ENCODE peak calls at places on chromosomes 1 and 21, in nine cellular contexts. K is cardiac muscle cell, H is astrocyte, Z is WERI-Rb-1, F is heart left ventricle, V is GM23338, A is IMR-90, R is pancreas, X is MM.1S. S is an unnamed sample.

GRCh38 chr1:109624215-109625010 is 4.8 kb downstream of the AMPD2 start:
- DNase-seq in H (no peak), K (no peak), X (no peak), F (no peak), V (no peak), R (no peak), Z (peak), A (no peak), S (no peak)

GRCh38 chr1:201291917-201292316 is 8.6 kb downstream of the PKP1 start:
- DNase-seq in A (no peak), R (no peak), F (no peak), X (no peak), K (no peak), Z (no peak), V (no peak), H (no peak), S (no peak)

GRCh38 chr1:109796484-109797305 is 33.0 kb upstream of the EPS8L3 start:
- DNase-seq in A (peak), X (no peak), R (no peak), Z (no peak), H (no peak), K (peak), F (peak), V (no peak), S (no peak)

GRCh38 chr1:75136921-75137641 is 2.9 kb downstream of the LHX8 start:
- DNase-seq in V (peak), K (peak), Z (no peak), H (no peak), F (no peak), A (no peak), X (no peak), R (no peak), S (no peak)

GRCh38 chr1:87132664-87133000 is 196.0 kb upstream of the LMO4 start:
- DNase-seq in H (no peak), R (no peak), F (no peak), Z (no peak), X (no peak), K (no peak), V (peak), A (no peak), S (no peak)

GRCh38 chr1:168535536-168535935 is 8.3 kb downstream of the XCL2 start:
- DNase-seq in F (no peak), Z (no peak), X (peak), V (no peak), A (no peak), R (no peak), H (no peak), K (no peak), S (no peak)

GRCh38 chr21:37787456-37787855 is 128.8 kb downstream of the KCNJ6 start:
- DNase-seq in Z (no peak), A (peak), H (peak), K (peak), X (no peak), R (no peak), F (no peak), V (no peak), S (no peak)

GRCh38 chr21:46150491-46151121 is 4.8 kb downstream of the FTCD start:
- DNase-seq in K (no peak), A (no peak), F (peak), X (no peak), H (no peak), V (no peak), Z (peak), R (no peak), S (no peak)

GRCh38 chr21:33642896-33643657 is 776 bp downstream of the ITSN1 start:
- DNase-seq in K (peak), X (peak), H (peak), Z (peak), V (peak), F (peak), R (peak), A (peak), S (no peak)

GRCh38 chr1:230986976-230987375 is 8.1 kb downstream of the ARV1 start:
- DNase-seq in R (no peak), V (no peak), K (peak), A (peak), X (no peak), F (no peak), Z (no peak), H (peak), S (no peak)
- H3K27ac ChIP-seq in R (no peak), V (no peak), K (no peak), A (no peak), X (no peak), F (no peak), Z (no peak), H (no peak), S (no peak)

GRCh38 chr1:12232221-12232620 is 2.4 kb downstream of the VPS13D start:
- DNase-seq in A (no peak), R (no peak), K (no peak), X (no peak), H (no peak), F (peak), Z (no peak), V (no peak), S (no peak)
- H3K27ac ChIP-seq in A (no peak), R (no peak), K (no peak), X (no peak), H (no peak), F (no peak), Z (no peak), V (no peak), S (no peak)

DNA sequence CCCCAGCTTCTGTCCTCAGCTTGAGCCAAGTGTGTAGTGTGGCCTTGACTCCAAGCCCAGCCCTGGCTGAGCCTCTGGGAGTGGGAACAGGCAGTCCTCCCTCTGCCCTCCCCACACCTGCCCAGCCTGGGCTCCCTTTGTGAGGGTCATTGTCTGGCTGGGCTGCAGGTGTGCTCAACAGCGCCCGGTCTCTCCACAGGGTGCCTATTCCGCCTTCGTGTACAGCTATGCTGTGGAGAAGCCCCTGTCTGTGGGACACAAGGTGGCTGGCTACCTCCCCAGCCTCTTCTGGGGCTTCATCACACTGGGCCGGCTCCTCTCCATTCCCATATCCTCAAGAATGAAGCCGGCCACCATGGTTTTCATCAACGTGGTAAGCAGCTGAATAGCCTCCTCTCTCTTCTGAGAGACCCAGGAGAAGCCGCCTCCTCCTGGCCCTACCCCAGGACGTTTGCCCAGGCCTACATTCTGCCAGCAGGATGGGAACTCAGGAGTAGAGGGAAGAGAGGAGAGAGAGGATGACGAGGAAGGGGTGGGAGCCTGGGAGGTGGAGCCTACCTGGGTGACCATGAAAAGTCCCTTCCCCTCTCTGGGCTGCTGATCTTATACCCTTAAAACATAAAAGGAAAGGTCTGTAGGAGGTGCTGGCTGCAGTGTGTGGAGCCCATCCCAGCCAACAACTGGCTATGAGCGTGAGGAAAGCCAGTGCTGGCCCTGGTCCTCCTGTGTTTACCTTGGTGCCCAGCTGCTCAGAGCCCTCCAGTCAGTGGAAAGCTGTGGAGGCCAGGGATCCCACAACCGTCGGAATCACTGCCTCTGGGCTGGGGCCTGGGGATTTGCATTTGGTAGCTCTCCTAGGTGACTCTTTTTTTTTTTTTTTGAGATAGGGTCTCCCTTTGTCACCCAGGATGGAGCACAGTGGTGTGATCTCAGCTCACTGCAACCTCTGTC is 45.7 kb downstream of the ELK4 start:
- DNase-seq in Z (no peak), K (no peak), H (no peak), V (no peak), X (no peak), R (peak), A (no peak), F (no peak), S (no peak)
- H3K27ac ChIP-seq in Z (no peak), K (no peak), H (no peak), V (no peak), X (no peak), R (peak), A (no peak), F (no peak), S (no peak)

DNA sequence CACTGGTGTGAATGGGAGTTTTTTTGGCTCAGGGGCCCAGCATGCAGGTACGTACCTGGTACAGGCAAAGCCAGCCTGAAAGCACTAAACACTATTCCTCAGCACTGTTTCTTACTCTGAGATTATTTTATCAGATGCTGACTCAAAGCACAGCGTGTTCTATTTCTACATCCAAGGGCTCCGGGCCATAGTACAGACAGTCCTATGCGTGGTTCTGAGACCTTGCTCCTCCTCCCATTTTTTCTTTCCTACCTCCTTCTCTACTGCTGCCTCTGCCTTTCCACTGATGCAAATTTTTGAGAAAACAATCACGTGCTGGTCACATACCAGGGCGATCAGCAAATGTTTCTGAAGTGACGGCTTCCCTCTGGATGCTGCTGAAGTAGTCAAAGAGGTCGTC is 36.3 kb downstream of the PDPN start:
- DNase-seq in H (no peak), X (no peak), F (no peak), Z (no peak), R (no peak), A (no peak), K (peak), V (no peak), S (no peak)
- H3K27ac ChIP-seq in H (no peak), X (no peak), F (no peak), Z (no peak), R (no peak), A (no peak), K (no peak), V (no peak), S (no peak)

GRCh38 chr1:85849660-85850059 is 141.4 kb upstream of the ZNHIT6 start:
- DNase-seq in R (no peak), H (no peak), K (no peak), Z (no peak), F (no peak), X (no peak), A (no peak), V (no peak), S (no peak)
- H3K27ac ChIP-seq in R (no peak), H (peak), K (no peak), Z (no peak), F (no peak), X (no peak), A (peak), V (no peak), S (no peak)

GRCh38 chr1:7303554-7304347 is 467.3 kb upstream of the VAMP3 start:
- DNase-seq in A (no peak), R (no peak), F (no peak), Z (no peak), K (no peak), H (no peak), V (no peak), X (no peak), S (no peak)

GRCh38 chr1:7302873-7303272 is 468.2 kb upstream of the VAMP3 start:
- DNase-seq in F (no peak), R (no peak), X (no peak), K (no peak), V (no peak), H (no peak), A (no peak), Z (no peak), S (no peak)

GRCh38 chr1:7300893-7301292 is 470.2 kb upstream of the VAMP3 start:
- DNase-seq in F (no peak), V (no peak), H (peak), A (peak), K (peak), R (no peak), Z (no peak), X (no peak), S (no peak)

GRCh38 chr1:7301346-7301993 is 469.6 kb upstream of the VAMP3 start:
- DNase-seq in F (no peak), H (no peak), A (peak), Z (no peak), R (no peak), V (no peak), X (no peak), K (no peak), S (no peak)

DNA sequence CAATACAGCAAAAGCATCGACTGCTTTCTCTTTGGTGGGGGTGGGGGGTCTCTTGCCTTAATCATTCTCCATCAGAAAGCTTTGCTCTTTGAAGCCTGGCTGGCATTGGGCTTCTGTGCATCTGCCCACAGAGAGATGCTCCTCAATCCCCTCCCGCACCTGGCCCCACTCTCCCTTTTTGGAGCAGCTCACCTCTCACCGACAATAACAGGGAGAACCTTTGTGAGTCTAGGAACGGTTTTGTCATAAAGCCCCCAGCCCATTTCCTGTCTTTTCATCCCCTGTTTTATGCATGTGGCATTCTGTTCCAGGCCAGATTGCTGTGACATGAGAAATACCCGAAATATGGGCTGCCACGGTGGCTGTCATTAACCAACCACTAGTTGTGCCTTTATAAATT is 469.0 kb upstream of the VAMP3 start:
- DNase-seq in V (no peak), R (no peak), X (no peak), A (no peak), K (no peak), F (no peak), H (no peak), Z (no peak), S (no peak)
- H3K27ac ChIP-seq in V (no peak), R (no peak), X (no peak), A (peak), K (no peak), F (no peak), H (peak), Z (no peak), S (no peak)

DNA sequence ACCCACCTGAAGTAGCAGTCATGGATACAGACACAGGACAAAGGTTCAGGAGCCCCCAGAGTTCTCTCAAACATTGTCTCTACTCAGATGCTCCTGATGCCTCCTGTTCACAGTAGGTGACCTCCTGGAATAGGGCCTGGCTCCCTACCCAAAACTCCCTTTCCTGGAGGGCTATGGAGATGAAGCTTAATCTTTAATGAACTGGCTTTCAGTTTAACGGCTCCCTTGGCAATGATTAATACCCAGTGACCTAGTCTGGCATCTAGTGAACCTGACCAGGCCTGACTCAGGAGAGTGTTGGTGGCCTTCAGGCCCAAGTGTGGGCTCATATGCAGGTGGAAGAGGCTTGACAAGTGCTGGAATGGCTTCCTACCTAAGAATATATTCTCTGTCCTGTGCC is 65.2 kb upstream of the TRABD2B start:
- DNase-seq in K (no peak), Z (no peak), R (no peak), V (no peak), X (no peak), F (no peak), A (no peak), H (no peak), S (no peak)
- H3K27ac ChIP-seq in K (no peak), Z (no peak), R (peak), V (no peak), X (no peak), F (no peak), A (no peak), H (no peak), S (no peak)

GRCh38 chr1:21216835-21217811 is 40.4 kb upstream of the EIF4G3 start:
- DNase-seq in F (peak), K (peak), V (peak), A (peak), H (no peak), R (peak), X (peak), Z (peak), S (peak)
- H3K27ac ChIP-seq in F (no peak), K (no peak), V (no peak), A (no peak), H (no peak), R (no peak), X (no peak), Z (no peak), S (no peak)

DNA sequence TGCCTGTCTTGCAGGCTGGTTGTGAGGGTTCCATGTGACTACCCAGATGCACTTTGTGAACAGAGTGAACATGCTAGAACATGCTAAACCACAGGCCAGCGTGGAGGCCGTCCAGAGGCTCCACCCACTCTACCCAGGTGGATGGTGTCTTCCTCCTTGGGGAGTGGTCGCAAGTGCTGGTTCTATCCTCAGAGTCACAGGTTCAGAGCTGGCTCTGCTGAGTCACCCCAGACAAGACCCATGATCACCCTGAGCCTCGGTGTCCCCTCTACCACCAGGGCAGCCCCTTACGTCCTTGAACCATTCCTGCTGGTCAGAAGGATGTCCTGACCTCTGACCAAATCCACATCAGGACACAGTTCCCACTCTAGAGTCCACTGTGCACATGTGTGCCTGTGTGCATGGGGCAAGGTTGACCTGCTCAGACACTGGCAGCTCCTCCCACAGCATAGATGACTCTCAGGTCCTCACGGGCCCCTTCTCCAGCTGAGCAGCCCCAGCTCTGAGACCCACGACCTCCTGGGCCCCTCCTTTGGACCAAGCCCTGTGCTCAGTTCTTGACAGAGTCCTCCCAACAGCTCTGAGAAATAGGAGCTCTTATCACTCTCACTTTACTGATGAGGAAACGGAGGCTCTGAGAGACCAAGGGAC is 391.8 kb downstream of the MATN1 start:
- DNase-seq in A (no peak), R (no peak), V (no peak), F (no peak), X (no peak), K (no peak), H (no peak), Z (no peak), S (no peak)
- H3K27ac ChIP-seq in A (no peak), R (no peak), V (no peak), F (no peak), X (no peak), K (no peak), H (no peak), Z (no peak), S (no peak)